ENCODE peak calls at places on chromosomes 11 and 22, in five cellular contexts. J is fibroblast of the aortic adventitia, M is HAP-1, B is cardiac fibroblast, X is cardiac muscle cell. W is an unnamed sample.

GRCh38 chr22:17767236-17768065 is 6.8 kb downstream of the BID start:
- DNase-seq in B (no peak), X (no peak), J (no peak), M (no peak), W (no peak)

GRCh38 chr11:15764329-15764728 is 592.0 kb downstream of the SOX6 start:
- DNase-seq in B (no peak), X (no peak), M (no peak), J (no peak), W (no peak)

GRCh38 chr22:17738386-17739128 is 35.7 kb downstream of the BID start:
- DNase-seq in B (no peak), X (no peak), M (no peak), J (no peak), W (no peak)

GRCh38 chr11:122077459-122077858 is 38.6 kb downstream of the BLID start:
- DNase-seq in J (no peak), X (no peak), M (no peak), B (no peak), W (no peak)

GRCh38 chr22:29311468-29312217 is 3.9 kb downstream of the RASL10A start:
- DNase-seq in B (no peak), X (peak; percentile 24), J (no peak), M (no peak), W (no peak)

GRCh38 chr11:9893474-9893873 is 229.6 kb downstream of the SWAP70 start:
- DNase-seq in B (no peak), X (no peak), J (no peak), M (no peak), W (no peak)

GRCh38 chr22:19882446-19883381 is 28.0 kb upstream of the GNB1L start:
- DNase-seq in J (no peak), B (no peak), X (no peak), M (no peak), W (no peak)

GRCh38 chr22:19143967-19144400 is 467 bp downstream of the ESS2 start:
- DNase-seq in B (peak; percentile 18), M (no peak), J (peak; percentile 8), X (peak; percentile 6), W (no peak)

GRCh38 chr11:10631761-10632160 is 61.8 kb downstream of the IRAG1 start:
- DNase-seq in M (no peak), J (no peak), B (no peak), X (no peak), W (no peak)

GRCh38 chr11:19493446-19493845 is 219.2 kb upstream of the NAV2 start:
- DNase-seq in X (no peak), M (no peak), B (peak; percentile 25), J (no peak), W (no peak)

GRCh38 chr22:28817919-28818859 is 17.8 kb upstream of the XBP1 start:
- DNase-seq in M (no peak), X (no peak), B (no peak), J (no peak), W (no peak)

GRCh38 chr11:43632171-43632570 is 48.4 kb upstream of the HSD17B12 start:
- DNase-seq in J (no peak), B (peak; percentile 29), X (no peak), M (no peak), W (no peak)

GRCh38 chr11:117017456-117017855 is 80.8 kb downstream of the SIK3 start:
- DNase-seq in M (no peak), J (no peak), X (no peak), B (no peak), W (no peak)

GRCh38 chr11:62506413-62506940 is 40.1 kb downstream of the AHNAK start:
- DNase-seq in M (no peak), B (no peak), X (no peak), J (no peak), W (no peak)

W was measured in HEK293T.